ENCODE peak calls at places on chromosomes 12 and 14, in seven cellular contexts. I is K562, S is SK-N-SH, N is H1, G is GM12878, U is HepG2, F is HCT116. O is an unnamed sample.

GRCh38 chr14:105941226-105942166 is 415.1 kb downstream of the TMEM121 start:
- DNase-seq in I (no peak), S (no peak), N (no peak), G (no peak), U (no peak), F (no peak), O (no peak)

GRCh38 chr12:24798335-24798734 is 150.6 kb downstream of the BCAT1 start:
- DNase-seq in I (no peak), S (no peak), N (no peak), G (peak), U (no peak), F (no peak), O (no peak)

GRCh38 chr14:68502196-68502595 is 290.7 kb downstream of the ZFP36L1 start:
- DNase-seq in I (no peak), S (no peak), N (no peak), G (no peak), U (no peak), F (no peak), O (no peak)

GRCh38 chr12:130972589-130972950 is 18.9 kb downstream of the ADGRD1 start:
- DNase-seq in I (no peak), S (no peak), N (no peak), G (no peak), U (no peak), F (no peak), O (no peak)

GRCh38 chr14:29799718-29800117 is 127.9 kb downstream of the PRKD1 start:
- DNase-seq in I (no peak), S (no peak), N (no peak), G (peak), U (no peak), F (no peak), O (no peak)

GRCh38 chr12:62833634-62834033 is 101.3 kb downstream of the PPM1H start:
- DNase-seq in I (no peak), S (no peak), N (no peak), G (no peak), U (no peak), F (no peak), O (no peak)

GRCh38 chr12:96132819-96133218 is 61.4 kb upstream of the ELK3 start:
- DNase-seq in I (no peak), S (no peak), N (no peak), G (no peak), U (peak), F (no peak), O (no peak)

GRCh38 chr12:124416516-124417395 is 121.9 kb downstream of the RFLNA start:
- DNase-seq in I (no peak), S (no peak), N (no peak), G (no peak), U (no peak), F (no peak), O (no peak)

GRCh38 chr14:50035214-50035613 is 81.2 kb downstream of the VCPKMT start:
- DNase-seq in I (no peak), S (no peak), N (no peak), G (no peak), U (no peak), F (no peak), O (no peak)

GRCh38 chr14:30940886-30941285 is 66.5 kb downstream of the COCH start:
- DNase-seq in I (no peak), S (no peak), N (no peak), G (no peak), U (no peak), F (no peak), O (no peak)

GRCh38 chr12:32881107-32881506 is 15.5 kb downstream of the PKP2 start:
- DNase-seq in I (no peak), S (peak), N (no peak), G (no peak), U (no peak), F (no peak), O (no peak)

GRCh38 chr14:48973136-48973535 is 613.0 kb downstream of the RPS29 start:
- DNase-seq in I (no peak), S (no peak), N (no peak), G (no peak), U (no peak), F (no peak), O (no peak)

GRCh38 chr12:75511116-75512048 is at the start of gene KRR1:
- DNase-seq in I (peak), S (peak), N (peak), G (peak), U (peak), F (peak), O (peak)

GRCh38 chr12:7130791-7131501 is 775 bp downstream of the CLSTN3 start:
- DNase-seq in I (peak), S (peak), N (no peak), G (no peak), U (no peak), F (no peak), O (no peak)

GRCh38 chr12:53123578-53124351 is 20.5 kb downstream of the SOAT2 start:
- DNase-seq in I (no peak), S (no peak), N (no peak), G (no peak), U (no peak), F (no peak), O (no peak)

GRCh38 chr14:87799400-87799799 is 193.6 kb downstream of the GALC start:
- DNase-seq in I (no peak), S (no peak), N (no peak), G (no peak), U (no peak), F (no peak), O (no peak)

GRCh38 chr12:120677765-120678473 is 9.0 kb upstream of the MLEC start:
- DNase-seq in I (no peak), S (no peak), N (no peak), G (peak), U (no peak), F (no peak), O (no peak)

GRCh38 chr14:73727181-73727580 is 13.0 kb upstream of the PNMA1 start:
- DNase-seq in I (no peak), S (no peak), N (no peak), G (no peak), U (no peak), F (no peak), O (no peak)

GRCh38 chr14:22824711-22825359 is 4.9 kb upstream of the MRPL52 start:
- DNase-seq in I (peak), S (no peak), N (no peak), G (no peak), U (peak), F (peak), O (no peak)

GRCh38 chr14:22830329-22831010 is 783 bp downstream of the MRPL52 start:
- DNase-seq in I (no peak), S (no peak), N (no peak), G (no peak), U (no peak), F (no peak), O (no peak)

GRCh38 chr14:22835505-22835904 is 880 bp upstream of the MMP14 start:
- DNase-seq in I (no peak), S (no peak), N (no peak), G (no peak), U (no peak), F (no peak), O (no peak)

GRCh38 chr14:22829661-22830328 is at the start of gene MRPL52:
- DNase-seq in I (peak), S (peak), N (no peak), G (no peak), U (peak), F (peak), O (peak)
- TF ChIP-seq JUND in I (peak), S (no peak), N (no peak), G (no peak), U (no peak), F (no peak), O (no peak)

DNA sequence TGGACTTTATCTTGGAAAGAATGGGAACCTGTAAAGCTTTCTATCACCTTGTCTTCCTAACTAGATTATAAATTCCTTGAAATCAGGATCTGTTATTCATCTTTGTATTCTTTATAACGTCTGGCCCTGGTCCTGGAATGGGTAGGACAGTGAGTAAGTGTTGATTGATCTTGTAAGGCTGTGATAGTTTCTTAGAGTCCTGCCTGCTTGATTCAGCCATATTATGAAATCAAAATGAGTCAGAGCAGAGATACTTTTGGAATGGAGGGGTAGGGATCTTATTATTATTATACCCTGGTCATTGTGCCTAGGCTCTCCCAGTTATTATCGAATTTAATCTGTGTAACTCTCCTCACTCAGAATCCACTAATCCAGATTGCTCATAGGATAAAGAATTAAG is 93.1 kb downstream of the DAAM1 start:
- DNase-seq in I (no peak), S (no peak), N (no peak), G (no peak), U (no peak), F (no peak), O (no peak)
- TF ChIP-seq JUND in I (no peak), S (no peak), N (no peak), G (no peak), U (no peak), F (peak), O (no peak)

DNA sequence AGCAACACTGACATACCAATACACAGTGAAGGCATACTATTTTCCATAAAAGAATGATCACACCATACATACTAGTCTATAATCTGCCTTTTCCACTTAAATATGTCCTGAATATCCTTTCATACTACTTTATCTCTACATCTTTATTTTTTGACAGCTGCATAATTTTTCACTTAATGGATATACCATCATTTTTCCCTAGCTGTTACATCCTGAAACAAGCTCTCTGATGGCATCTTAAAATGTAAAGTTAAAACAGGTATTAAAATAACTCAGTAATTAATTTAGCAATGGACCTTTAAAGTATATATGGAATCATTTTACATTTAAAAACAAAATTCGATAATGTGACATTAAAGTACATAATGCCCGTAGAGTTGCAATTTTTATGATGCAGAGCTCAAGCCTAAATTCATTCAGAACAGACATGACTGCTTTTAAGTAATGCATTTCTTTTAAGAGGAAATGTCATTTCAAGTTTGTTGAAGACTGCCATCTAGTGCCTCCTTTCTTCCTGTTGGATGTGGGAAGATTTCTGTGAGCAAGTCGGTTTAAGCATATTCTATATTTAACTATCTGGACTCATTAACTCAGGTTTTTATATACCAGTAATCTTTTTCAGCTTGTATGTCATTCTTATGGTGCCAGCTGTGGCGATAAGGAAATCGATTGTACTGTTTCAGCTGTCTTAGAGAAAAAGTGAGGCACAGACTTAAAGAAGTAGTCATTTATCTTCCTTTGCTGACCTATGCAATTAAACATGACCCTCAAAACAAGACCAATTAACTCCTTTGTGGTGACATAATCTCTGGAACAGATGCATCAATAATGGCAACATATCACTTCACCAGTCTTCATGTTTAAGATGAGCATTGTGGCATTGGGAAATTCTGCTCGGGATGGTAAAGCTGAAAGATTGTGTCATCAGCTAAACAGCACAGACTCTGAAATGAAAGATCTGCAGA is 20.3 kb downstream of the PRICKLE1 start:
- DNase-seq in I (no peak), S (no peak), N (no peak), G (peak), U (peak), F (peak), O (no peak)
- TF ChIP-seq JUND in I (no peak), S (no peak), N (no peak), G (no peak), U (no peak), F (no peak), O (no peak)

DNA sequence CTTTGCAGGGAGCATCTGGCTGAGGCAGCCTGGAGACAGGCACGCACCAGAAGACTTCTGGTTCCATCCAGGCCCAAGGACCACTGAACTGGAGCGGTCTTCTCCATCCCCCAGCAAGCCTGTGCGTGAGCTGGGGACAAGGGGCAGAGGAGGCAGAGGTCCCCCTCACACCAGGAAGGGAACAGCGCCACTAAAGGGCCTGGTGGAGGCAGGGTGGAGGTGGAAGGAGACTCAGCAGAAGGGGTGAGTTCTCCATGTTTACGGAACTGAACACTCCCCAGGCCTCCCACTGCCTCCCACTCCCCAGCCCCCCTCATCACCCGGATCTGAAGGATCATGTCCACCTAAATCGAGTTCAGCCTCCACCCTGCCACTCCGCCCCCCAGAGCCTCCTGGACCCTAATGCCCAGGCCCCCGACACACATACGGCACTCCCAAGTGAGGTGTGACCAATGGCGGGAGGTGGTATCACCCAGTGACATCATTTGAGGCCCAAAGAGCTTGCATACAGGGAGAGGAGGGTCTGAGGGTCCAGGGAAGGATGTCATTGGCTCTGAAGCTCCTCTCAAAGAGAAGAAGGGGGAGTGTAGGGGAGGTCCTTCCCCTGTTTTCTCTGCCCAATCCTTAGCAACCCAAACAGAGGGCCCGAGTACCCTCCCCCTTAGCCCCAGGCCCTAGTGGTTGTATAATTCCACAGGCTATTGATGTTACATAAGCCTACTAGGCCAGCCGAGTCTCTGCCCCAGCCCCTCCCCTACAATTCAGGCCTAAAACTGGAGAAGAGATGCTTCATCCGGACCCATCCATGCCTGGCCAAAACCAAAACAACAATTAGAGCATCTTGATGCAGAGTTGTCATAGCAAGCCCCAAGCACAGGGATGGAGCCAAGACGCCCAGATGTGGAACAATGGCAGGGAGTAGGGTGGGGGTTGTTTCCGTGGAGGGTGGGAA is 1.0 kb downstream of the FAIM2 start:
- DNase-seq in I (peak), S (peak), N (no peak), G (no peak), U (no peak), F (no peak), O (no peak)
- TF ChIP-seq JUND in I (no peak), S (no peak), N (no peak), G (no peak), U (no peak), F (no peak), O (no peak)

GRCh38 chr12:100158535-100158934 is 15.9 kb upstream of the BLTP3B start:
- DNase-seq in I (no peak), S (no peak), N (no peak), G (no peak), U (no peak), F (no peak), O (no peak)
- TF ChIP-seq JUND in I (no peak), S (no peak), N (no peak), G (no peak), U (no peak), F (no peak), O (no peak)

GRCh38 chr12:57736743-57737466 is 1.6 kb downstream of the AGAP2 start:
- DNase-seq in I (no peak), S (no peak), N (no peak), G (no peak), U (no peak), F (no peak), O (no peak)

GRCh38 chr12:57734586-57734985 is 4.0 kb downstream of the AGAP2 start:
- DNase-seq in I (no peak), S (no peak), N (no peak), G (no peak), U (no peak), F (no peak), O (no peak)

GRCh38 chr12:57737467-57738141 is 938 bp downstream of the AGAP2 start:
- DNase-seq in I (no peak), S (peak), N (no peak), G (no peak), U (no peak), F (no peak), O (peak)

GRCh38 chr12:57735198-57735855 is 3.2 kb downstream of the AGAP2 start:
- DNase-seq in I (no peak), S (peak), N (no peak), G (no peak), U (peak), F (no peak), O (no peak)

DNA sequence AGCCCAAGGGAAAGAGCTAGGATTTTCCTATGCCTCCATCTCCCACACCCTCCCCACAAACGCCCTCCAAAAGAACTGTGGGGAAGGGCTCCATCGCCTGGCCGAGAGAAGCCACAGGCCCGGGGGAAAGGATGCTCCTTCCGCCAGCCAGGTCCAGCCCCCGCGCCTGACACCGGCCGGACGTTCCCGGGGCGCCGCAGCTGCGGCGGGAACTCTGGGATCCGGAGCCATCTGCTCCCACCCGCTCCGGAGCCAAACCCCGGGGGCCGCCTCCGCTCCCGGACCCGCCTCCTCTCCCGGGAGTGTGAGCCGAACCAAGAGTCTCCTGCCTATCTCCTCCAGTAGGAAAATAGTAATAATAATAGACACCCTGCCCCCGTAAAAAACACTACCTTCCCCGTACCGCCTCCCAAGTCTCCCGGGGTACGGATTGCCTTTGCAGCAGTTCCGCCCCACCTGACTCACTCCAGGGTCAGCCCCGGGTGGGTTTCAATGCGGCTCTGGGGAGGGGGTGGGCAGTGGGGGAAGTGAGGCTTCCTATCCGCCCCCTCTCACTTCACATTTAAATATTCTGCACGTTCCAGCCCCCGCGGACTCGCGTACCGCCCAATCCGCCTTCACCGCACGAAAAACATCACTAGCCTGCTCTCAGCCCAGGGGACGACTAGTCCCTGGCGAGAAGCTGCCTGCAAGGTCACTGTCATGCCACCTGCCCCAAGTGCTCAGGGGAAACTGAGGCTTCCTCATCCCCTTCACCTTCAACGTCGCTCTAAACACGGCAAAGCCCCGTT is 2.4 kb downstream of the AGAP2 start:
- DNase-seq in I (peak), S (peak), N (no peak), G (no peak), U (peak), F (no peak), O (peak)
- TF ChIP-seq JUND in I (no peak), S (no peak), N (no peak), G (no peak), U (no peak), F (no peak), O (no peak)

DNA sequence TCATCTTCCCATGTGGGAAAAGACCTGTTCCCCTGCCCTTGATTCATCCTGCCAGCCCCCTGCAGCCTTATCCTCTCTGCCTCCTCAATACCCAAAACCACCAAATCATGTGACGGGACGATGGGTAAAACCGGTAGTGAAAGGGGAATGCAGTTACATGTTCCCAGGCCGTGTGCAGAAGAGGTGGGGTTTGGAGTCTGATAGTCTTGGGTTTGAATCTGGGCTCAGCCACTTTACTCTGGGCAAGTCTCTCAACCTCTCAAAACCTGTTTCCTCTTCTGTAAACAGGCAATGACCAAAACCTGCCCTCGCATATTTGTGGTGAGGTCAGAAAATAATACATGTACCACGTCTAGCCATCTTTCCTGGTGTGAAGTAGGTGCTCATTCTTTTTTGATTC is 123.0 kb downstream of the PLXNC1 start:
- DNase-seq in I (no peak), S (no peak), N (no peak), G (no peak), U (no peak), F (no peak), O (peak)
- TF ChIP-seq JUND in I (no peak), S (no peak), N (no peak), G (no peak), U (no peak), F (no peak), O (no peak)

GRCh38 chr12:65822732-65823480 is 1.4 kb upstream of the HMGA2 start:
- DNase-seq in I (no peak), S (peak), N (peak), G (no peak), U (peak), F (peak), O (peak)
- TF ChIP-seq JUND in I (no peak), S (no peak), N (peak), G (no peak), U (no peak), F (no peak), O (no peak)

GRCh38 chr14:53710615-53711014 is 246.0 kb downstream of the BMP4 start:
- DNase-seq in I (no peak), S (no peak), N (no peak), G (no peak), U (no peak), F (no peak), O (no peak)
- TF ChIP-seq JUND in I (no peak), S (no peak), N (no peak), G (no peak), U (no peak), F (no peak), O (no peak)

GRCh38 chr14:72616294-72616693 is 277.6 kb downstream of the DPF3 start:
- DNase-seq in I (no peak), S (no peak), N (no peak), G (no peak), U (no peak), F (no peak), O (no peak)
- TF ChIP-seq JUND in I (no peak), S (no peak), N (no peak), G (no peak), U (no peak), F (no peak), O (no peak)

O was measured in T47D.